ENCODE peak calls at places on chromosomes 6 and 20, in ten cellular contexts. One of them, this sample, is unnamed.

GRCh38 chr6:25564953-25565352 is 87.1 kb upstream of the SCGN start:
- DNase-seq in amygdala: no peak
- DNase-seq in AML-193: peak
- DNase-seq in left cardiac atrium: no peak
- DNase-seq in activated CD4-positive, CD25-positive, alpha-beta regulatory T cell: no peak
- DNase-seq in pons: no peak
- DNase-seq in stimulated activated CD8-positive, alpha-beta memory T cell treated with anti-CD3 and anti-CD28 coated beads, Interleukin-4, amount 100 ng/mL, for 48 hours: no peak
- DNase-seq in activated CD4-positive, alpha-beta T cell treated with anti-CD3 and anti-CD28 coated beads, Interleukin-2, amount 50 U/mL, for 48 hours: no peak
- DNase-seq in GM10248: no peak
- DNase-seq in C1 segment of cervical spinal cord: no peak
- DNase-seq in this sample: peak

GRCh38 chr20:50831605-50832004 is 36.7 kb downstream of the BCAS4 start:
- DNase-seq in GM10248: no peak
- DNase-seq in pons: no peak
- DNase-seq in C1 segment of cervical spinal cord: no peak
- DNase-seq in activated CD4-positive, alpha-beta T cell treated with anti-CD3 and anti-CD28 coated beads, Interleukin-2, amount 50 U/mL, for 48 hours: no peak
- DNase-seq in amygdala: no peak
- DNase-seq in AML-193: no peak
- DNase-seq in stimulated activated CD8-positive, alpha-beta memory T cell treated with anti-CD3 and anti-CD28 coated beads, Interleukin-4, amount 100 ng/mL, for 48 hours: no peak
- DNase-seq in activated CD4-positive, CD25-positive, alpha-beta regulatory T cell: no peak
- DNase-seq in left cardiac atrium: no peak
- DNase-seq in this sample: no peak

GRCh38 chr6:88492824-88493223 is 326.7 kb upstream of the CNR1 start:
- DNase-seq in AML-193: no peak
- DNase-seq in stimulated activated CD8-positive, alpha-beta memory T cell treated with anti-CD3 and anti-CD28 coated beads, Interleukin-4, amount 100 ng/mL, for 48 hours: no peak
- DNase-seq in left cardiac atrium: no peak
- DNase-seq in activated CD4-positive, CD25-positive, alpha-beta regulatory T cell: no peak
- DNase-seq in activated CD4-positive, alpha-beta T cell treated with anti-CD3 and anti-CD28 coated beads, Interleukin-2, amount 50 U/mL, for 48 hours: no peak
- DNase-seq in GM10248: no peak
- DNase-seq in C1 segment of cervical spinal cord: no peak
- DNase-seq in amygdala: no peak
- DNase-seq in pons: no peak
- DNase-seq in this sample: peak

GRCh38 chr6:149077208-149077607 is 240.3 kb upstream of the TAB2 start:
- DNase-seq in left cardiac atrium: no peak
- DNase-seq in AML-193: no peak
- DNase-seq in GM10248: no peak
- DNase-seq in C1 segment of cervical spinal cord: no peak
- DNase-seq in activated CD4-positive, alpha-beta T cell treated with anti-CD3 and anti-CD28 coated beads, Interleukin-2, amount 50 U/mL, for 48 hours: no peak
- DNase-seq in amygdala: no peak
- DNase-seq in activated CD4-positive, CD25-positive, alpha-beta regulatory T cell: no peak
- DNase-seq in pons: no peak
- DNase-seq in stimulated activated CD8-positive, alpha-beta memory T cell treated with anti-CD3 and anti-CD28 coated beads, Interleukin-4, amount 100 ng/mL, for 48 hours: no peak
- DNase-seq in this sample: no peak

GRCh38 chr6:15389759-15390723 is 144.2 kb downstream of the JARID2 start:
- DNase-seq in activated CD4-positive, CD25-positive, alpha-beta regulatory T cell: no peak
- DNase-seq in stimulated activated CD8-positive, alpha-beta memory T cell treated with anti-CD3 and anti-CD28 coated beads, Interleukin-4, amount 100 ng/mL, for 48 hours: no peak
- DNase-seq in amygdala: no peak
- DNase-seq in left cardiac atrium: no peak
- DNase-seq in C1 segment of cervical spinal cord: peak
- DNase-seq in AML-193: no peak
- DNase-seq in GM10248: peak
- DNase-seq in activated CD4-positive, alpha-beta T cell treated with anti-CD3 and anti-CD28 coated beads, Interleukin-2, amount 50 U/mL, for 48 hours: no peak
- DNase-seq in pons: peak
- DNase-seq in this sample: peak

GRCh38 chr6:108581237-108581931 is 20.7 kb downstream of the FOXO3 start:
- DNase-seq in AML-193: peak
- DNase-seq in activated CD4-positive, alpha-beta T cell treated with anti-CD3 and anti-CD28 coated beads, Interleukin-2, amount 50 U/mL, for 48 hours: no peak
- DNase-seq in activated CD4-positive, CD25-positive, alpha-beta regulatory T cell: no peak
- DNase-seq in C1 segment of cervical spinal cord: no peak
- DNase-seq in stimulated activated CD8-positive, alpha-beta memory T cell treated with anti-CD3 and anti-CD28 coated beads, Interleukin-4, amount 100 ng/mL, for 48 hours: no peak
- DNase-seq in amygdala: no peak
- DNase-seq in pons: no peak
- DNase-seq in left cardiac atrium: peak
- DNase-seq in GM10248: no peak
- DNase-seq in this sample: peak

GRCh38 chr6:57317060-57317943 is at the start of gene PRIM2:
- DNase-seq in C1 segment of cervical spinal cord: peak
- DNase-seq in activated CD4-positive, CD25-positive, alpha-beta regulatory T cell: peak
- DNase-seq in GM10248: peak
- DNase-seq in left cardiac atrium: peak
- DNase-seq in pons: peak
- DNase-seq in stimulated activated CD8-positive, alpha-beta memory T cell treated with anti-CD3 and anti-CD28 coated beads, Interleukin-4, amount 100 ng/mL, for 48 hours: peak
- DNase-seq in amygdala: peak
- DNase-seq in AML-193: peak
- DNase-seq in activated CD4-positive, alpha-beta T cell treated with anti-CD3 and anti-CD28 coated beads, Interleukin-2, amount 50 U/mL, for 48 hours: peak
- DNase-seq in this sample: peak

GRCh38 chr6:19866900-19867627 is 29.9 kb downstream of the ID4 start:
- DNase-seq in stimulated activated CD8-positive, alpha-beta memory T cell treated with anti-CD3 and anti-CD28 coated beads, Interleukin-4, amount 100 ng/mL, for 48 hours: no peak
- DNase-seq in amygdala: no peak
- DNase-seq in C1 segment of cervical spinal cord: no peak
- DNase-seq in left cardiac atrium: no peak
- DNase-seq in GM10248: no peak
- DNase-seq in activated CD4-positive, alpha-beta T cell treated with anti-CD3 and anti-CD28 coated beads, Interleukin-2, amount 50 U/mL, for 48 hours: no peak
- DNase-seq in AML-193: no peak
- DNase-seq in pons: no peak
- DNase-seq in activated CD4-positive, CD25-positive, alpha-beta regulatory T cell: no peak
- DNase-seq in this sample: no peak

GRCh38 chr20:44104807-44105517 is 82.0 kb downstream of the JPH2 start:
- DNase-seq in activated CD4-positive, CD25-positive, alpha-beta regulatory T cell: no peak
- DNase-seq in amygdala: no peak
- DNase-seq in AML-193: no peak
- DNase-seq in left cardiac atrium: no peak
- DNase-seq in C1 segment of cervical spinal cord: no peak
- DNase-seq in GM10248: no peak
- DNase-seq in stimulated activated CD8-positive, alpha-beta memory T cell treated with anti-CD3 and anti-CD28 coated beads, Interleukin-4, amount 100 ng/mL, for 48 hours: no peak
- DNase-seq in pons: no peak
- DNase-seq in activated CD4-positive, alpha-beta T cell treated with anti-CD3 and anti-CD28 coated beads, Interleukin-2, amount 50 U/mL, for 48 hours: no peak
- DNase-seq in this sample: no peak

GRCh38 chr6:36577298-36577697 is 16.9 kb upstream of the SRSF3 start:
- DNase-seq in left cardiac atrium: no peak
- DNase-seq in GM10248: no peak
- DNase-seq in amygdala: no peak
- DNase-seq in AML-193: no peak
- DNase-seq in activated CD4-positive, CD25-positive, alpha-beta regulatory T cell: no peak
- DNase-seq in stimulated activated CD8-positive, alpha-beta memory T cell treated with anti-CD3 and anti-CD28 coated beads, Interleukin-4, amount 100 ng/mL, for 48 hours: no peak
- DNase-seq in activated CD4-positive, alpha-beta T cell treated with anti-CD3 and anti-CD28 coated beads, Interleukin-2, amount 50 U/mL, for 48 hours: no peak
- DNase-seq in pons: no peak
- DNase-seq in C1 segment of cervical spinal cord: no peak
- DNase-seq in this sample: no peak

GRCh38 chr20:37882961-37883712 is 19.8 kb upstream of the VSTM2L start:
- DNase-seq in AML-193: no peak
- DNase-seq in amygdala: no peak
- DNase-seq in activated CD4-positive, alpha-beta T cell treated with anti-CD3 and anti-CD28 coated beads, Interleukin-2, amount 50 U/mL, for 48 hours: no peak
- DNase-seq in activated CD4-positive, CD25-positive, alpha-beta regulatory T cell: no peak
- DNase-seq in stimulated activated CD8-positive, alpha-beta memory T cell treated with anti-CD3 and anti-CD28 coated beads, Interleukin-4, amount 100 ng/mL, for 48 hours: no peak
- DNase-seq in pons: no peak
- DNase-seq in left cardiac atrium: no peak
- DNase-seq in C1 segment of cervical spinal cord: no peak
- DNase-seq in GM10248: no peak
- DNase-seq in this sample: no peak

GRCh38 chr6:153412519-153412918 is 281.4 kb upstream of the RGS17 start:
- DNase-seq in pons: no peak
- DNase-seq in C1 segment of cervical spinal cord: no peak
- DNase-seq in AML-193: no peak
- DNase-seq in stimulated activated CD8-positive, alpha-beta memory T cell treated with anti-CD3 and anti-CD28 coated beads, Interleukin-4, amount 100 ng/mL, for 48 hours: no peak
- DNase-seq in activated CD4-positive, alpha-beta T cell treated with anti-CD3 and anti-CD28 coated beads, Interleukin-2, amount 50 U/mL, for 48 hours: no peak
- DNase-seq in activated CD4-positive, CD25-positive, alpha-beta regulatory T cell: no peak
- DNase-seq in amygdala: no peak
- DNase-seq in left cardiac atrium: no peak
- DNase-seq in GM10248: no peak
- DNase-seq in this sample: no peak

GRCh38 chr6:170063851-170064617 is 226.8 kb downstream of the DLL1 start:
- DNase-seq in left cardiac atrium: no peak
- DNase-seq in AML-193: no peak
- DNase-seq in pons: no peak
- DNase-seq in stimulated activated CD8-positive, alpha-beta memory T cell treated with anti-CD3 and anti-CD28 coated beads, Interleukin-4, amount 100 ng/mL, for 48 hours: peak
- DNase-seq in activated CD4-positive, alpha-beta T cell treated with anti-CD3 and anti-CD28 coated beads, Interleukin-2, amount 50 U/mL, for 48 hours: no peak
- DNase-seq in amygdala: no peak
- DNase-seq in activated CD4-positive, CD25-positive, alpha-beta regulatory T cell: no peak
- DNase-seq in GM10248: no peak
- DNase-seq in C1 segment of cervical spinal cord: no peak
- DNase-seq in this sample: no peak

GRCh38 chr6:159969921-159970320 is 1.0 kb downstream of the IGF2R start:
- DNase-seq in pons: peak
- DNase-seq in activated CD4-positive, CD25-positive, alpha-beta regulatory T cell: no peak
- DNase-seq in amygdala: peak
- DNase-seq in C1 segment of cervical spinal cord: peak
- DNase-seq in activated CD4-positive, alpha-beta T cell treated with anti-CD3 and anti-CD28 coated beads, Interleukin-2, amount 50 U/mL, for 48 hours: peak
- DNase-seq in GM10248: peak
- DNase-seq in AML-193: peak
- DNase-seq in left cardiac atrium: no peak
- DNase-seq in stimulated activated CD8-positive, alpha-beta memory T cell treated with anti-CD3 and anti-CD28 coated beads, Interleukin-4, amount 100 ng/mL, for 48 hours: peak
- DNase-seq in this sample: peak

GRCh38 chr6:3022765-3023662 is 23.3 kb downstream of the NQO2 start:
- DNase-seq in amygdala: no peak
- DNase-seq in activated CD4-positive, CD25-positive, alpha-beta regulatory T cell: no peak
- DNase-seq in activated CD4-positive, alpha-beta T cell treated with anti-CD3 and anti-CD28 coated beads, Interleukin-2, amount 50 U/mL, for 48 hours: peak
- DNase-seq in GM10248: no peak
- DNase-seq in C1 segment of cervical spinal cord: no peak
- DNase-seq in stimulated activated CD8-positive, alpha-beta memory T cell treated with anti-CD3 and anti-CD28 coated beads, Interleukin-4, amount 100 ng/mL, for 48 hours: peak
- DNase-seq in left cardiac atrium: no peak
- DNase-seq in pons: no peak
- DNase-seq in AML-193: peak
- DNase-seq in this sample: peak

GRCh38 chr6:16355699-16356481 is 117.5 kb downstream of the GMPR start:
- DNase-seq in activated CD4-positive, CD25-positive, alpha-beta regulatory T cell: no peak
- DNase-seq in stimulated activated CD8-positive, alpha-beta memory T cell treated with anti-CD3 and anti-CD28 coated beads, Interleukin-4, amount 100 ng/mL, for 48 hours: no peak
- DNase-seq in C1 segment of cervical spinal cord: no peak
- DNase-seq in amygdala: no peak
- DNase-seq in GM10248: no peak
- DNase-seq in AML-193: no peak
- DNase-seq in activated CD4-positive, alpha-beta T cell treated with anti-CD3 and anti-CD28 coated beads, Interleukin-2, amount 50 U/mL, for 48 hours: no peak
- DNase-seq in pons: no peak
- DNase-seq in left cardiac atrium: no peak
- DNase-seq in this sample: no peak

GRCh38 chr20:14444106-14444505 is 106.7 kb upstream of the FLRT3 start:
- DNase-seq in GM10248: no peak
- DNase-seq in pons: no peak
- DNase-seq in amygdala: no peak
- DNase-seq in activated CD4-positive, alpha-beta T cell treated with anti-CD3 and anti-CD28 coated beads, Interleukin-2, amount 50 U/mL, for 48 hours: no peak
- DNase-seq in left cardiac atrium: no peak
- DNase-seq in stimulated activated CD8-positive, alpha-beta memory T cell treated with anti-CD3 and anti-CD28 coated beads, Interleukin-4, amount 100 ng/mL, for 48 hours: no peak
- DNase-seq in C1 segment of cervical spinal cord: no peak
- DNase-seq in AML-193: peak
- DNase-seq in activated CD4-positive, CD25-positive, alpha-beta regulatory T cell: no peak
- DNase-seq in this sample: no peak

GRCh38 chr6:131222773-131223172 is 87.5 kb downstream of the AKAP7 start:
- DNase-seq in C1 segment of cervical spinal cord: no peak
- DNase-seq in GM10248: no peak
- DNase-seq in stimulated activated CD8-positive, alpha-beta memory T cell treated with anti-CD3 and anti-CD28 coated beads, Interleukin-4, amount 100 ng/mL, for 48 hours: no peak
- DNase-seq in activated CD4-positive, CD25-positive, alpha-beta regulatory T cell: no peak
- DNase-seq in amygdala: no peak
- DNase-seq in left cardiac atrium: no peak
- DNase-seq in AML-193: no peak
- DNase-seq in activated CD4-positive, alpha-beta T cell treated with anti-CD3 and anti-CD28 coated beads, Interleukin-2, amount 50 U/mL, for 48 hours: no peak
- DNase-seq in pons: no peak
- DNase-seq in this sample: no peak

GRCh38 chr6:158324136-158324535 is 11.9 kb downstream of the TULP4 start:
- DNase-seq in C1 segment of cervical spinal cord: no peak
- DNase-seq in activated CD4-positive, CD25-positive, alpha-beta regulatory T cell: no peak
- DNase-seq in pons: no peak
- DNase-seq in AML-193: no peak
- DNase-seq in left cardiac atrium: no peak
- DNase-seq in stimulated activated CD8-positive, alpha-beta memory T cell treated with anti-CD3 and anti-CD28 coated beads, Interleukin-4, amount 100 ng/mL, for 48 hours: no peak
- DNase-seq in amygdala: no peak
- DNase-seq in activated CD4-positive, alpha-beta T cell treated with anti-CD3 and anti-CD28 coated beads, Interleukin-2, amount 50 U/mL, for 48 hours: no peak
- DNase-seq in GM10248: no peak
- DNase-seq in this sample: no peak

GRCh38 chr6:165605901-165606739 is 56.9 kb downstream of the PDE10A start:
- DNase-seq in stimulated activated CD8-positive, alpha-beta memory T cell treated with anti-CD3 and anti-CD28 coated beads, Interleukin-4, amount 100 ng/mL, for 48 hours: no peak
- DNase-seq in C1 segment of cervical spinal cord: no peak
- DNase-seq in activated CD4-positive, alpha-beta T cell treated with anti-CD3 and anti-CD28 coated beads, Interleukin-2, amount 50 U/mL, for 48 hours: no peak
- DNase-seq in GM10248: no peak
- DNase-seq in AML-193: no peak
- DNase-seq in pons: no peak
- DNase-seq in activated CD4-positive, CD25-positive, alpha-beta regulatory T cell: no peak
- DNase-seq in left cardiac atrium: no peak
- DNase-seq in amygdala: no peak
- DNase-seq in this sample: no peak

GRCh38 chr6:125952764-125953501 is 3.6 kb upstream of the HINT3 start:
- DNase-seq in GM10248: peak
- DNase-seq in stimulated activated CD8-positive, alpha-beta memory T cell treated with anti-CD3 and anti-CD28 coated beads, Interleukin-4, amount 100 ng/mL, for 48 hours: peak
- DNase-seq in pons: no peak
- DNase-seq in left cardiac atrium: no peak
- DNase-seq in amygdala: no peak
- DNase-seq in C1 segment of cervical spinal cord: no peak
- DNase-seq in AML-193: peak
- DNase-seq in activated CD4-positive, CD25-positive, alpha-beta regulatory T cell: no peak
- DNase-seq in activated CD4-positive, alpha-beta T cell treated with anti-CD3 and anti-CD28 coated beads, Interleukin-2, amount 50 U/mL, for 48 hours: peak
- DNase-seq in this sample: peak

GRCh38 chr6:63899550-63899949 is 263.9 kb downstream of the PHF3 start:
- DNase-seq in activated CD4-positive, CD25-positive, alpha-beta regulatory T cell: no peak
- DNase-seq in activated CD4-positive, alpha-beta T cell treated with anti-CD3 and anti-CD28 coated beads, Interleukin-2, amount 50 U/mL, for 48 hours: no peak
- DNase-seq in C1 segment of cervical spinal cord: no peak
- DNase-seq in pons: no peak
- DNase-seq in amygdala: no peak
- DNase-seq in GM10248: no peak
- DNase-seq in AML-193: no peak
- DNase-seq in stimulated activated CD8-positive, alpha-beta memory T cell treated with anti-CD3 and anti-CD28 coated beads, Interleukin-4, amount 100 ng/mL, for 48 hours: no peak
- DNase-seq in left cardiac atrium: no peak
- DNase-seq in this sample: no peak

GRCh38 chr20:1490643-1491042 is 577 bp downstream of the SIRPB2 start:
- DNase-seq in left cardiac atrium: no peak
- DNase-seq in activated CD4-positive, alpha-beta T cell treated with anti-CD3 and anti-CD28 coated beads, Interleukin-2, amount 50 U/mL, for 48 hours: no peak
- DNase-seq in AML-193: peak
- DNase-seq in amygdala: no peak
- DNase-seq in activated CD4-positive, CD25-positive, alpha-beta regulatory T cell: no peak
- DNase-seq in pons: no peak
- DNase-seq in GM10248: no peak
- DNase-seq in C1 segment of cervical spinal cord: no peak
- DNase-seq in stimulated activated CD8-positive, alpha-beta memory T cell treated with anti-CD3 and anti-CD28 coated beads, Interleukin-4, amount 100 ng/mL, for 48 hours: no peak
- DNase-seq in this sample: peak

GRCh38 chr6:142429195-142429594 is 127.4 kb downstream of the ADGRG6 start:
- DNase-seq in GM10248: no peak
- DNase-seq in left cardiac atrium: no peak
- DNase-seq in C1 segment of cervical spinal cord: no peak
- DNase-seq in activated CD4-positive, CD25-positive, alpha-beta regulatory T cell: no peak
- DNase-seq in AML-193: no peak
- DNase-seq in amygdala: no peak
- DNase-seq in pons: no peak
- DNase-seq in stimulated activated CD8-positive, alpha-beta memory T cell treated with anti-CD3 and anti-CD28 coated beads, Interleukin-4, amount 100 ng/mL, for 48 hours: no peak
- DNase-seq in activated CD4-positive, alpha-beta T cell treated with anti-CD3 and anti-CD28 coated beads, Interleukin-2, amount 50 U/mL, for 48 hours: no peak
- DNase-seq in this sample: no peak

GRCh38 chr6:70841115-70841514 is 115.7 kb downstream of the B3GAT2 start:
- DNase-seq in C1 segment of cervical spinal cord: no peak
- DNase-seq in pons: no peak
- DNase-seq in activated CD4-positive, alpha-beta T cell treated with anti-CD3 and anti-CD28 coated beads, Interleukin-2, amount 50 U/mL, for 48 hours: no peak
- DNase-seq in activated CD4-positive, CD25-positive, alpha-beta regulatory T cell: no peak
- DNase-seq in GM10248: no peak
- DNase-seq in stimulated activated CD8-positive, alpha-beta memory T cell treated with anti-CD3 and anti-CD28 coated beads, Interleukin-4, amount 100 ng/mL, for 48 hours: no peak
- DNase-seq in amygdala: no peak
- DNase-seq in AML-193: no peak
- DNase-seq in left cardiac atrium: no peak
- DNase-seq in this sample: no peak

GRCh38 chr6:140985679-140986275 is 1146.9 kb upstream of the GJE1 start:
- DNase-seq in left cardiac atrium: no peak
- DNase-seq in activated CD4-positive, CD25-positive, alpha-beta regulatory T cell: no peak
- DNase-seq in C1 segment of cervical spinal cord: no peak
- DNase-seq in pons: no peak
- DNase-seq in amygdala: no peak
- DNase-seq in stimulated activated CD8-positive, alpha-beta memory T cell treated with anti-CD3 and anti-CD28 coated beads, Interleukin-4, amount 100 ng/mL, for 48 hours: no peak
- DNase-seq in AML-193: no peak
- DNase-seq in activated CD4-positive, alpha-beta T cell treated with anti-CD3 and anti-CD28 coated beads, Interleukin-2, amount 50 U/mL, for 48 hours: no peak
- DNase-seq in GM10248: no peak
- DNase-seq in this sample: no peak

GRCh38 chr6:27668442-27669275 is 195.8 kb upstream of the ZNF184 start:
- DNase-seq in stimulated activated CD8-positive, alpha-beta memory T cell treated with anti-CD3 and anti-CD28 coated beads, Interleukin-4, amount 100 ng/mL, for 48 hours: peak
- DNase-seq in AML-193: no peak
- DNase-seq in left cardiac atrium: no peak
- DNase-seq in activated CD4-positive, alpha-beta T cell treated with anti-CD3 and anti-CD28 coated beads, Interleukin-2, amount 50 U/mL, for 48 hours: peak
- DNase-seq in activated CD4-positive, CD25-positive, alpha-beta regulatory T cell: peak
- DNase-seq in GM10248: peak
- DNase-seq in amygdala: peak
- DNase-seq in C1 segment of cervical spinal cord: no peak
- DNase-seq in pons: peak
- DNase-seq in this sample: peak

This sample was measured in Kasumi-1.